ENCODE peak calls at places on chromosomes 5 and 9, in ten cellular contexts. Z is HTR-8/SVneo; P is activated effector memory CD4-positive, alpha-beta T cell treated with anti-CD3 and anti-CD28 coated beads, Interleukin-2, amount 50 U/mL, for 16 hours; R is aorta; Y is NK-92 treated with Interleukin-12 subunit alpha and Interleukin-12 subunit beta, amount 100 ng/mL, for 24 hours; W is activated CD8-positive, alpha-beta memory T cell treated with anti-CD3 and anti-CD28 coated beads, Interleukin-2, amount 10 ng/mL, durations not matched to agents 7 days and 5 days; U is tibial artery; H is central memory CD4-positive, alpha-beta T cell; D is GM23248; J is natural killer cell treated with Interleukin-12 subunit alpha and Interleukin-12 subunit beta and Interleukin-15 and Interleukin-18, amount 100 ng/mL, for 72 hours. X is an unnamed sample.
A peak's percentile ranks its signal among the peaks of the same experiment; 100 is the strongest.

GRCh38 chr5:80284720-80285119 is 28.9 kb upstream of the SERINC5 start:
- DNase-seq in D (no peak), Z (no peak), R (no peak), Y (no peak), W (peak; percentile 42), P (no peak), U (no peak), H (peak; percentile 21), J (no peak), X (no peak)

GRCh38 chr9:13279284-13280162 is at the start of gene MPDZ:
- DNase-seq in D (peak; percentile 85), H (no peak), U (peak; percentile 80), W (no peak), J (no peak), R (peak; percentile 72), Z (peak; percentile 27), Y (no peak), P (no peak), X (peak; percentile 90)

GRCh38 chr9:72858089-72858912 is 94.6 kb downstream of the ALDH1A1 start:
- DNase-seq in J (no peak), D (peak; percentile 54), R (peak; percentile 48), H (no peak), U (no peak), P (no peak), W (no peak), Y (no peak), Z (no peak), X (no peak)

GRCh38 chr9:83403864-83404263 is 134.3 kb downstream of the FRMD3 start:
- DNase-seq in R (no peak), W (no peak), U (no peak), Z (no peak), P (no peak), J (no peak), H (no peak), D (peak; percentile 27), Y (no peak), X (peak; percentile 80)

GRCh38 chr9:110040788-110041187 is 167.2 kb downstream of the C9orf152 start:
- DNase-seq in P (no peak), D (peak; percentile 91), R (no peak), J (no peak), W (no peak), U (no peak), H (no peak), Z (no peak), Y (no peak), X (peak; percentile 68)

GRCh38 chr9:107587175-107587963 is 97.8 kb upstream of the KLF4 start:
- DNase-seq in W (no peak), J (no peak), H (no peak), Z (no peak), R (peak; percentile 59), Y (no peak), P (no peak), D (no peak), U (peak; percentile 67), X (no peak)

GRCh38 chr9:21558627-21559401 is 76.7 kb upstream of the IFNE start:
- DNase-seq in Z (no peak), Y (no peak), J (no peak), U (no peak), R (no peak), H (peak; percentile 10), W (no peak), P (no peak), D (peak; percentile 70), X (peak; percentile 67)

GRCh38 chr9:137449931-137450537 is 8.9 kb upstream of the ENTPD8 start:
- DNase-seq in P (peak; percentile 83), J (peak; percentile 63), W (no peak), D (no peak), H (peak; percentile 63), R (peak; percentile 43), Y (no peak), Z (no peak), U (no peak), X (no peak)

GRCh38 chr5:66981266-66981665 is 215.3 kb downstream of the CD180 start:
- DNase-seq in R (no peak), H (no peak), P (no peak), D (no peak), Y (no peak), Z (no peak), W (no peak), J (no peak), U (no peak), X (no peak)

GRCh38 chr5:127612441-127613141 is 36.3 kb upstream of the CTXN3 start:
- DNase-seq in U (no peak), R (no peak), H (no peak), P (no peak), J (no peak), D (no peak), W (no peak), Y (no peak), Z (no peak), X (no peak)

GRCh38 chr9:81649475-81649874 is 39.9 kb downstream of the TLE1 start:
- DNase-seq in W (no peak), H (no peak), Z (no peak), P (no peak), J (no peak), Y (no peak), R (no peak), D (no peak), U (no peak), X (no peak)

GRCh38 chr9:33475357-33475756 is 1.6 kb upstream of the NOL6 start:
- DNase-seq in Z (no peak), W (no peak), U (no peak), H (no peak), P (no peak), Y (no peak), R (no peak), D (no peak), J (no peak), X (no peak)

GRCh38 chr5:16064135-16064893 is 115.3 kb downstream of the MARCHF11 start:
- DNase-seq in J (no peak), Z (peak; percentile 21), D (no peak), P (no peak), Y (no peak), W (no peak), U (no peak), H (no peak), R (no peak), X (no peak)

GRCh38 chr5:128949847-128950546 is 15.3 kb upstream of the SLC27A6 start:
- DNase-seq in W (no peak), D (no peak), Z (no peak), J (no peak), H (no peak), Y (no peak), R (no peak), U (no peak), P (no peak), X (no peak)

GRCh38 chr9:33878691-33879366 is 61.9 kb downstream of the UBE2R2 start:
- DNase-seq in J (no peak), D (no peak), H (no peak), U (no peak), W (no peak), R (no peak), P (no peak), Y (no peak), Z (no peak), X (no peak)

GRCh38 chr9:80605129-80605528 is 1033.4 kb downstream of the TLE4 start:
- DNase-seq in P (no peak), U (no peak), R (no peak), J (no peak), W (no peak), H (no peak), Y (no peak), D (peak; percentile 18), Z (peak; percentile 9), X (peak; percentile 65)

GRCh38 chr5:149063017-149063687 is at the start of gene SH3TC2:
- DNase-seq in R (no peak), W (no peak), J (no peak), P (no peak), Z (peak; percentile 60), U (no peak), D (peak; percentile 50), Y (no peak), H (no peak), X (peak; percentile 68)

GRCh38 chr5:6423327-6424109 is 25.1 kb upstream of the UBE2QL1 start:
- DNase-seq in J (no peak), D (no peak), W (no peak), U (no peak), Y (no peak), Z (no peak), H (no peak), R (no peak), P (no peak), X (no peak)

GRCh38 chr5:181138258-181138657 is 7.3 kb upstream of the OR2V1 start:
- DNase-seq in H (no peak), Y (no peak), P (no peak), J (no peak), W (no peak), U (no peak), R (no peak), Z (no peak), D (peak; percentile 22), X (no peak)

GRCh38 chr5:157335534-157336422 is 69.9 kb downstream of the CYFIP2 start:
- DNase-seq in H (no peak), R (no peak), Y (no peak), D (peak; percentile 64), J (no peak), U (no peak), P (no peak), W (no peak), Z (no peak), X (no peak)

GRCh38 chr9:70105142-70105541 is 61.5 kb downstream of the MAMDC2 start:
- DNase-seq in U (no peak), J (no peak), Z (no peak), R (no peak), D (no peak), W (no peak), Y (no peak), P (no peak), H (no peak), X (no peak)

GRCh38 chr9:959914-960313 is 16.5 kb upstream of the DMRT3 start:
- DNase-seq in Y (no peak), H (no peak), Z (no peak), U (no peak), W (no peak), P (no peak), J (no peak), R (no peak), D (no peak), X (no peak)

GRCh38 chr5:54440456-54440893 is 15.0 kb upstream of the HSPB3 start:
- DNase-seq in Y (no peak), H (no peak), P (no peak), Z (no peak), R (no peak), W (no peak), D (no peak), U (no peak), J (no peak), X (no peak)

GRCh38 chr5:52870448-52870847 is 82.7 kb downstream of the ITGA1 start:
- DNase-seq in J (no peak), W (no peak), H (no peak), Z (no peak), R (peak; percentile 64), P (no peak), U (peak; percentile 72), D (peak; percentile 35), Y (no peak), X (no peak)

GRCh38 chr5:172595591-172596455 is 45.2 kb upstream of the NEURL1B start:
- DNase-seq in Y (no peak), R (no peak), U (peak; percentile 28), P (no peak), W (no peak), D (no peak), Z (no peak), H (no peak), J (no peak), X (no peak)

GRCh38 chr9:70079364-70080103 is 35.9 kb downstream of the MAMDC2 start:
- DNase-seq in J (no peak), D (peak; percentile 52), Y (no peak), H (no peak), Z (no peak), P (no peak), U (no peak), W (no peak), R (no peak), X (no peak)

GRCh38 chr5:110665184-110665726 is 61.2 kb downstream of the TMEM232 start:
- DNase-seq in R (no peak), P (no peak), H (no peak), D (no peak), J (no peak), U (no peak), W (no peak), Y (no peak), Z (no peak), X (no peak)